ENCODE peak calls at places on chromosomes 12 and 14, in ten cellular contexts. V is activated T-cell treated with anti-CD3 and anti-CD28 coated beads, Interleukin-2, amount 50 U/mL, for 48 hours; Q is activated CD8-positive, alpha-beta memory T cell treated with anti-CD3 and anti-CD28 coated beads, Interleukin-2, amount 50 U/mL, for 4 hours; R is LoVo; C is neural crest cell; Z is activated CD4-positive, alpha-beta T cell treated with anti-CD3 and anti-CD28 coated beads, Interleukin-2, amount 50 U/mL, for 1 hour; F is GM12892; E is iPS-NIHi11; O is stomach; N is esophagus squamous epithelium. D is an unnamed sample.

GRCh38 chr12:84508325-84508861 is 404.2 kb downstream of the SLC6A15 start:
- DNase-seq in V (no peak), Q (no peak), R (peak; percentile 51), C (no peak), Z (no peak), F (no peak), E (peak; percentile 33), O (no peak), N (no peak), D (no peak)

GRCh38 chr12:8644345-8645248 is 18.0 kb downstream of the MFAP5 start:
- DNase-seq in V (peak; percentile 73), Q (peak; percentile 56), R (no peak), C (no peak), Z (peak; percentile 26), F (no peak), E (no peak), O (no peak), N (no peak), D (no peak)

GRCh38 chr12:50185496-50185895 is 18.3 kb upstream of the CERS5 start:
- DNase-seq in V (no peak), Q (no peak), R (no peak), C (no peak), Z (no peak), F (no peak), E (no peak), O (no peak), N (no peak), D (no peak)

GRCh38 chr12:75364918-75365317 is 26.0 kb upstream of the GLIPR1L2 start:
- DNase-seq in V (no peak), Q (no peak), R (no peak), C (no peak), Z (no peak), F (no peak), E (no peak), O (no peak), N (no peak), D (no peak)

GRCh38 chr14:95662376-95663186 is 23.6 kb upstream of the TCL1B start:
- DNase-seq in V (no peak), Q (no peak), R (no peak), C (no peak), Z (no peak), F (no peak), E (no peak), O (no peak), N (no peak), D (no peak)

GRCh38 chr12:13205809-13206559 is 9.5 kb downstream of the EMP1 start:
- DNase-seq in V (peak; percentile 59), Q (no peak), R (peak; percentile 42), C (no peak), Z (no peak), F (no peak), E (no peak), O (no peak), N (no peak), D (no peak)

GRCh38 chr12:112198120-112198733 is 72.9 kb downstream of the TRAFD1 start:
- DNase-seq in V (peak; percentile 65), Q (peak; percentile 41), R (peak; percentile 45), C (peak; percentile 53), Z (peak; percentile 36), F (peak; percentile 52), E (peak; percentile 90), O (peak; percentile 46), N (no peak), D (peak; percentile 28)

GRCh38 chr14:69519253-69519661 is 34.7 kb downstream of the PLEKHD1 start:
- DNase-seq in V (no peak), Q (no peak), R (peak; percentile 32), C (no peak), Z (no peak), F (no peak), E (peak; percentile 17), O (no peak), N (no peak), D (no peak)

GRCh38 chr14:76133103-76133502 is 18.6 kb upstream of the GPATCH2L start:
- DNase-seq in V (no peak), Q (no peak), R (peak; percentile 15), C (peak; percentile 39), Z (no peak), F (no peak), E (peak; percentile 72), O (no peak), N (no peak), D (no peak)

GRCh38 chr12:21697829-21698630 is 40.4 kb upstream of the LDHB start:
- DNase-seq in V (no peak), Q (no peak), R (peak; percentile 43), C (no peak), Z (no peak), F (no peak), E (peak; percentile 19), O (no peak), N (no peak), D (no peak)

GRCh38 chr12:87311206-87311605 is 718.0 kb downstream of the C12orf50 start:
- DNase-seq in V (no peak), Q (no peak), R (no peak), C (no peak), Z (no peak), F (no peak), E (no peak), O (no peak), N (no peak), D (no peak)

GRCh38 chr12:11757531-11757930 is 108.1 kb downstream of the ETV6 start:
- DNase-seq in V (no peak), Q (no peak), R (no peak), C (no peak), Z (no peak), F (no peak), E (no peak), O (no peak), N (no peak), D (peak; percentile 41)

GRCh38 chr12:1566449-1567135 is 27.8 kb downstream of the FBXL14 start:
- DNase-seq in V (no peak), Q (no peak), R (no peak), C (no peak), Z (no peak), F (no peak), E (peak; percentile 44), O (no peak), N (no peak), D (no peak)

GRCh38 chr12:88553941-88554658 is 26.2 kb downstream of the KITLG start:
- DNase-seq in V (no peak), Q (no peak), R (peak; percentile 87), C (no peak), Z (no peak), F (no peak), E (no peak), O (no peak), N (no peak), D (no peak)

GRCh38 chr14:51035611-51036192 is 59.2 kb downstream of the TRIM9 start:
- DNase-seq in V (no peak), Q (no peak), R (no peak), C (no peak), Z (no peak), F (no peak), E (no peak), O (no peak), N (no peak), D (no peak)

GRCh38 chr14:24250354-24250753 is 7.9 kb upstream of the TINF2 start:
- DNase-seq in V (no peak), Q (no peak), R (no peak), C (no peak), Z (no peak), F (no peak), E (no peak), O (no peak), N (no peak), D (peak; percentile 6)

GRCh38 chr12:122845041-122845864 is 10.0 kb downstream of the HIP1R start:
- DNase-seq in V (no peak), Q (no peak), R (no peak), C (no peak), Z (no peak), F (no peak), E (no peak), O (no peak), N (no peak), D (no peak)

GRCh38 chr12:27207626-27208413 is 36.3 kb upstream of the STK38L start:
- DNase-seq in V (peak; percentile 53), Q (no peak), R (no peak), C (no peak), Z (no peak), F (no peak), E (no peak), O (no peak), N (no peak), D (no peak)

GRCh38 chr12:83042441-83043215 is 355.9 kb downstream of the TMTC2 start:
- DNase-seq in V (no peak), Q (no peak), R (no peak), C (no peak), Z (no peak), F (no peak), E (no peak), O (no peak), N (no peak), D (no peak)

GRCh38 chr14:54497224-54497623 is 8.4 kb upstream of the GMFB start:
- DNase-seq in V (no peak), Q (no peak), R (no peak), C (no peak), Z (no peak), F (no peak), E (no peak), O (no peak), N (no peak), D (no peak)

GRCh38 chr12:131621701-131622421 is 89.0 kb upstream of the SFSWAP start:
- DNase-seq in V (no peak), Q (no peak), R (no peak), C (peak; percentile 75), Z (no peak), F (no peak), E (peak; percentile 42), O (no peak), N (no peak), D (no peak)

GRCh38 chr14:22471545-22472121 is 117.4 kb downstream of the DAD1 start:
- DNase-seq in V (no peak), Q (no peak), R (no peak), C (peak; percentile 44), Z (no peak), F (no peak), E (peak; percentile 83), O (peak; percentile 69), N (no peak), D (peak; percentile 46)

GRCh38 chr14:20624495-20625070 is 16.9 kb downstream of the OR6S1 start:
- DNase-seq in V (peak; percentile 65), Q (peak; percentile 39), R (peak; percentile 91), C (peak; percentile 29), Z (peak; percentile 38), F (no peak), E (peak; percentile 58), O (peak; percentile 75), N (no peak), D (peak; percentile 82)

GRCh38 chr12:105967038-105967776 is 171.5 kb downstream of the NUAK1 start:
- DNase-seq in V (no peak), Q (no peak), R (no peak), C (no peak), Z (no peak), F (no peak), E (no peak), O (no peak), N (no peak), D (no peak)

GRCh38 chr12:31906581-31907286 is 52.5 kb upstream of the RESF1 start:
- DNase-seq in V (no peak), Q (no peak), R (no peak), C (no peak), Z (no peak), F (no peak), E (no peak), O (no peak), N (no peak), D (no peak)

GRCh38 chr12:89368386-89368785 is 16.1 kb upstream of the DUSP6 start:
- DNase-seq in V (no peak), Q (no peak), R (no peak), C (no peak), Z (no peak), F (no peak), E (no peak), O (no peak), N (no peak), D (no peak)

GRCh38 chr12:24808651-24809050 is 140.2 kb downstream of the BCAT1 start:
- DNase-seq in V (no peak), Q (no peak), R (no peak), C (no peak), Z (no peak), F (no peak), E (no peak), O (no peak), N (no peak), D (no peak)

GRCh38 chr12:120225200-120225558 is 24.3 kb upstream of the RPLP0 start:
- DNase-seq in V (no peak), Q (no peak), R (no peak), C (no peak), Z (no peak), F (no peak), E (no peak), O (no peak), N (no peak), D (peak; percentile 60)

D was measured in transverse colon.